ENCODE peak calls at places on chromosomes 4 and X, in four cellular contexts. X, J, C and Q are unnamed samples.

GRCh38 chrX:151762802-151763201 is 28.3 kb downstream of the CNGA2 start:
- DNase-seq in X (no peak), J (no peak), C (no peak), Q (no peak)

GRCh38 chr4:121973791-121974190 is 21.9 kb upstream of the TRPC3 start:
- DNase-seq in X (no peak), J (no peak), C (no peak), Q (no peak)

GRCh38 chrX:21933077-21933476 is 7.4 kb upstream of the SMS start:
- DNase-seq in X (no peak), J (no peak), C (no peak), Q (no peak)

GRCh38 chr4:119647558-119647957 is 19.0 kb upstream of the PDE5A start:
- DNase-seq in X (no peak), J (no peak), C (no peak), Q (no peak)

GRCh38 chrX:1389181-1389992 is 2.5 kb downstream of the SLC25A6 start:
- DNase-seq in X (no peak), J (no peak), C (no peak), Q (no peak)

GRCh38 chrX:32448320-32448719 is 763.0 kb downstream of the DMD start:
- DNase-seq in X (peak; percentile 18), J (no peak), C (no peak), Q (no peak)

GRCh38 chr4:168092176-168092712 is at the start of gene ANXA10:
- DNase-seq in X (no peak), J (no peak), C (no peak), Q (no peak)

GRCh38 chrX:72274526-72274925 is 2.5 kb downstream of the RPS4X start:
- DNase-seq in X (no peak), J (no peak), C (no peak), Q (no peak)

GRCh38 chr4:7666744-7667143 is 232.0 kb upstream of the PSAPL1 start:
- DNase-seq in X (no peak), J (no peak), C (no peak), Q (no peak)

GRCh38 chrX:107542500-107542899 is 85.8 kb upstream of the PRPS1 start:
- DNase-seq in X (no peak), J (no peak), C (no peak), Q (no peak)

GRCh38 chrX:12065251-12065650 is 73.0 kb upstream of the FRMPD4 start:
- DNase-seq in X (no peak), J (no peak), C (no peak), Q (no peak)

GRCh38 chr4:8331567-8331955 is 62.0 kb downstream of the HTRA3 start:
- DNase-seq in X (no peak), J (no peak), C (no peak), Q (peak; percentile 35)

GRCh38 chrX:10326578-10326977 is 169.8 kb downstream of the CLCN4 start:
- DNase-seq in X (no peak), J (no peak), C (no peak), Q (no peak)

GRCh38 chr4:48025005-48025404 is 8.4 kb downstream of the NIPAL1 start:
- DNase-seq in X (no peak), J (no peak), C (no peak), Q (no peak)

GRCh38 chr4:5037553-5038551 is 13.4 kb upstream of the STK32B start:
- DNase-seq in X (no peak), J (peak; percentile 24), C (no peak), Q (no peak)

GRCh38 chr4:185134176-185134869 is 8.7 kb upstream of the SLC25A4 start:
- DNase-seq in X (no peak), J (no peak), C (no peak), Q (no peak)

GRCh38 chr4:40728341-40728740 is 21.4 kb upstream of the NSUN7 start:
- DNase-seq in X (no peak), J (no peak), C (no peak), Q (no peak)

GRCh38 chr4:176271749-176272148 is 2.7 kb upstream of the ASB5 start:
- DNase-seq in X (no peak), J (no peak), C (no peak), Q (no peak)

GRCh38 chr4:1309261-1310010 is 19.7 kb downstream of the MAEA start:
- DNase-seq in X (no peak), J (peak; percentile 79), C (peak; percentile 81), Q (peak; percentile 93)

GRCh38 chr4:120228086-120228485 is 161.4 kb upstream of the MAD2L1 start:
- DNase-seq in X (peak; percentile 11), J (no peak), C (no peak), Q (no peak)

GRCh38 chr4:16034010-16034829 is 49.6 kb downstream of the PROM1 start:
- DNase-seq in X (no peak), J (no peak), C (no peak), Q (no peak)

GRCh38 chrX:10031743-10032142 is 64.6 kb downstream of the CLDN34 start:
- DNase-seq in X (no peak), J (no peak), C (no peak), Q (no peak)

GRCh38 chr4:148238086-148238485 is 204.1 kb downstream of the NR3C2 start:
- DNase-seq in X (no peak), J (no peak), C (no peak), Q (no peak)

GRCh38 chr4:82500106-82500738 is 61.6 kb downstream of the TMEM150C start:
- DNase-seq in X (no peak), J (no peak), C (no peak), Q (no peak)

GRCh38 chr4:53313510-53313909 is 52.4 kb downstream of the SCFD2 start:
- DNase-seq in X (no peak), J (no peak), C (no peak), Q (no peak)

GRCh38 chr4:61406677-61407076 is 206.6 kb downstream of the ADGRL3 start:
- DNase-seq in X (no peak), J (no peak), C (no peak), Q (no peak)

GRCh38 chrX:23792861-23793553 is 10.0 kb downstream of the SAT1 start:
- DNase-seq in X (no peak), J (no peak), C (no peak), Q (no peak)

GRCh38 chr4:7769936-7770674 is 169.6 kb downstream of the AFAP1 start:
- DNase-seq in X (no peak), J (no peak), C (no peak), Q (no peak)

GRCh38 chr4:117783716-117784115 is 250.6 kb upstream of the NDST3 start:
- DNase-seq in X (no peak), J (no peak), C (no peak), Q (no peak)

DNA sequence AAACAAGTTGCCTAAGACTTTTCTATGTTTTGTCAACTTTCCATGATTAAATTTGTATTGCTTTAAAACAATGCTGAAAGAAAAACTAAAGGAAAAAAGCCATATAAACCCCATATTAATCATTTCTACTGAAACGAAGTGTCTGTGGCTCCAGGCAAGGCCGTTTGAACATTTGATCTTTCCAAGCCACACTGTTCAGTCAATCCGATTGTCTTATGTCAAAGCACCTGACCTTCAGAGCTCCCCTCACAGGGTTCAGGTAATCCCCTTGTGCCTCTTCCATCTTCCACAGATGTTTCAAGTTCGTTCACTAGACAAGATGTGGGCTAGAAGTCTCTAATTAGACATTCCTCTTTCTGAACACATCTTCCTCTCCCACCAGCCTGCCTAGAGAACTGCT is 177.1 kb upstream of the NUDT10 start:
- DNase-seq in X (no peak), J (no peak), C (no peak), Q (no peak)
- TF ChIP-seq POLR2AphosphoS5 in X (no peak), J (no peak), C (no peak), Q (no peak)

GRCh38 chr4:173509031-173510001 is 20.7 kb downstream of the HAND2 start:
- DNase-seq in X (no peak), J (no peak), C (no peak), Q (no peak)

GRCh38 chr4:173507471-173508385 is 22.3 kb downstream of the HAND2 start:
- DNase-seq in X (no peak), J (no peak), C (no peak), Q (no peak)

GRCh38 chr4:173505924-173506779 is 23.9 kb downstream of the HAND2 start:
- DNase-seq in X (no peak), J (peak; percentile 63), C (no peak), Q (no peak)

GRCh38 chr4:173506780-173507211 is 23.2 kb downstream of the HAND2 start:
- DNase-seq in X (no peak), J (no peak), C (no peak), Q (no peak)

GRCh38 chr4:173508386-173509002 is 21.5 kb downstream of the HAND2 start:
- DNase-seq in X (no peak), J (no peak), C (no peak), Q (no peak)
- H3K27me3 ChIP-seq in X (peaks cover 59% of the 10 kb centered on the region), J (peaks cover 96% of the 10 kb centered on the region), C (peaks cover 56% of the 10 kb centered on the region), Q (peaks cover 95% of the 10 kb centered on the region)

GRCh38 chr4:94444771-94445170 is 7.0 kb upstream of the PDLIM5 start:
- DNase-seq in X (no peak), J (no peak), C (no peak), Q (no peak)

GRCh38 chr4:94446386-94446785 is 5.4 kb upstream of the PDLIM5 start:
- DNase-seq in X (no peak), J (no peak), C (no peak), Q (no peak)

GRCh38 chr4:94441838-94442237 is 9.9 kb upstream of the PDLIM5 start:
- DNase-seq in X (no peak), J (no peak), C (no peak), Q (no peak)

GRCh38 chr4:94439606-94440005 is 12.1 kb upstream of the PDLIM5 start:
- DNase-seq in X (no peak), J (no peak), C (no peak), Q (no peak)

GRCh38 chr4:94442251-94442650 is 9.5 kb upstream of the PDLIM5 start:
- DNase-seq in X (no peak), J (no peak), C (no peak), Q (no peak)
- TF ChIP-seq CTCF in X (no peak), J (no peak), C (no peak), Q (no peak)

GRCh38 chr4:76984788-76985211 is 35.2 kb downstream of the SEPTIN11 start:
- DNase-seq in X (no peak), J (peak; percentile 37), C (peak; percentile 46), Q (peak; percentile 87)
- TF ChIP-seq POLR2AphosphoS5 in X (no peak), J (no peak), C (peak; percentile 92), Q (no peak)

GRCh38 chr4:112523764-112524505 is 8.0 kb upstream of the NEUROG2 start:
- DNase-seq in X (no peak), J (peak; percentile 76), C (no peak), Q (no peak)
- H3K27me3 ChIP-seq in X (peaks cover 36% of the 10 kb centered on the region), J (peaks cover 86% of the 10 kb centered on the region), C (peaks cover 55% of the 10 kb centered on the region), Q (peaks cover 78% of the 10 kb centered on the region)

GRCh38 chrX:154317391-154318000 is 21.9 kb downstream of the TKTL1 start:
- DNase-seq in X (no peak), J (no peak), C (no peak), Q (no peak)
- TF ChIP-seq CTCF in X (no peak), J (peak; percentile 45), C (no peak), Q (no peak)